ENCODE peak calls at places on chromosome 22, in eight cellular contexts. J is GM23248, E is HCT116, R is neural progenitor cell, I is hepatocyte, U is OCI-LY7, G is GM23338, O is SK-N-SH. B is an unnamed sample.
A peak's percentile ranks its signal among the peaks of the same experiment; 100 is the strongest.

GRCh38 chr22:17781319-17782031 is 7.2 kb upstream of the BID start:
- DNase-seq in E (no peak), R (no peak), I (peak; percentile 71), G (no peak), O (peak; percentile 57), U (peak; percentile 60), J (peak; percentile 93), B (peak; percentile 25)

GRCh38 chr22:27748355-27749168 is 53.0 kb downstream of the MN1 start:
- DNase-seq in R (peak; percentile 66), I (peak; percentile 29), U (no peak), O (no peak), E (no peak), G (peak; percentile 74), J (peak; percentile 87), B (no peak)

GRCh38 chr22:29765905-29766631 is 739 bp downstream of the ZMAT5 start:
- DNase-seq in E (no peak), I (peak; percentile 61), J (peak; percentile 36), U (peak; percentile 43), O (peak; percentile 39), R (no peak), G (no peak), B (no peak)

GRCh38 chr22:25823276-25823675 is 81.3 kb downstream of the MYO18B start:
- DNase-seq in G (no peak), J (no peak), I (no peak), O (no peak), E (no peak), U (no peak), R (no peak), B (no peak)

GRCh38 chr22:49968313-49968830 is 7.8 kb downstream of the PIM3 start:
- DNase-seq in E (no peak), G (no peak), J (no peak), O (peak; percentile 33), U (no peak), I (peak; percentile 23), R (no peak), B (no peak)

GRCh38 chr22:38755155-38755910 is 465 bp downstream of the SUN2 start:
- DNase-seq in R (peak; percentile 91), O (peak; percentile 80), J (peak; percentile 91), G (peak; percentile 66), E (no peak), I (peak; percentile 93), U (peak; percentile 50), B (peak; percentile 66)

GRCh38 chr22:23569291-23569690 is 10.8 kb downstream of the IGLL1 start:
- DNase-seq in O (no peak), R (no peak), I (no peak), J (no peak), G (no peak), U (no peak), E (no peak), B (no peak)

GRCh38 chr22:27213766-27214581 is 556.6 kb downstream of the MIAT start:
- DNase-seq in O (no peak), R (no peak), G (no peak), U (no peak), I (no peak), E (no peak), J (peak; percentile 33), B (no peak)

GRCh38 chr22:38706101-38706884 is 549 bp downstream of the GTPBP1 start:
- DNase-seq in E (no peak), G (peak; percentile 38), R (peak; percentile 64), O (peak; percentile 64), U (peak; percentile 20), I (peak; percentile 62), J (peak; percentile 71), B (no peak)

GRCh38 chr22:32103648-32104326 is 55.3 kb downstream of the C22orf42 start:
- DNase-seq in J (peak; percentile 43), E (peak; percentile 15), I (no peak), R (no peak), O (peak; percentile 42), G (peak; percentile 21), U (peak; percentile 11), B (peak; percentile 37)

GRCh38 chr22:30204742-30205111 is 41.8 kb downstream of the LIF start:
- DNase-seq in R (no peak), J (peak; percentile 93), E (no peak), O (peak; percentile 80), U (no peak), I (peak; percentile 67), G (no peak), B (no peak)

GRCh38 chr22:43955883-43956286 is 643 bp downstream of the SAMM50 start:
- DNase-seq in G (peak; percentile 21), E (no peak), R (no peak), U (peak; percentile 63), J (peak; percentile 57), O (no peak), I (no peak), B (no peak)

GRCh38 chr22:35074583-35074982 is 8.6 kb downstream of the ISX start:
- DNase-seq in O (no peak), E (no peak), U (no peak), G (no peak), J (no peak), R (no peak), I (no peak), B (no peak)

GRCh38 chr22:45285431-45286058 is 796 bp downstream of the UPK3A start:
- DNase-seq in E (no peak), I (peak; percentile 48), J (no peak), R (peak; percentile 64), U (no peak), O (no peak), G (peak; percentile 80), B (no peak)
- TF ChIP-seq EZH2phosphoT487 in E (no peak), I (no peak), J (no peak), R (no peak), U (no peak), O (no peak), G (no peak), B (no peak)

GRCh38 chr22:45211848-45212247 is 28.8 kb downstream of the KIAA0930 start:
- DNase-seq in O (no peak), E (no peak), U (no peak), J (peak; percentile 87), G (no peak), R (no peak), I (no peak), B (no peak)
- TF ChIP-seq EZH2phosphoT487 in O (no peak), E (no peak), U (no peak), J (no peak), G (no peak), R (no peak), I (no peak), B (no peak)

GRCh38 chr22:20114506-20115475 is 1.1 kb upstream of the RANBP1 start:
- DNase-seq in J (no peak), O (no peak), R (no peak), E (no peak), G (no peak), I (no peak), U (no peak), B (no peak)
- TF ChIP-seq EZH2phosphoT487 in J (no peak), O (no peak), R (no peak), E (no peak), G (no peak), I (no peak), U (no peak), B (no peak)

GRCh38 chr22:19957445-19957844 is 15.8 kb upstream of the TXNRD2 start:
- DNase-seq in R (no peak), O (peak; percentile 32), I (no peak), G (no peak), J (no peak), E (no peak), U (no peak), B (no peak)

GRCh38 chr22:19958083-19959042 is 16.7 kb upstream of the TXNRD2 start:
- DNase-seq in J (peak; percentile 85), G (no peak), O (no peak), R (no peak), I (no peak), U (no peak), E (no peak), B (no peak)

GRCh38 chr22:19960491-19961200 is 19.0 kb upstream of the TXNRD2 start:
- DNase-seq in G (no peak), U (no peak), E (no peak), R (no peak), O (peak; percentile 8), J (no peak), I (no peak), B (no peak)

GRCh38 chr22:19959587-19960490 is 18.2 kb upstream of the TXNRD2 start:
- DNase-seq in J (no peak), O (peak; percentile 13), R (no peak), E (no peak), I (no peak), G (no peak), U (no peak), B (no peak)

GRCh38 chr22:19959043-19959586 is 17.5 kb upstream of the TXNRD2 start:
- DNase-seq in U (no peak), G (peak; percentile 99), O (peak; percentile 32), J (peak; percentile 77), I (peak; percentile 96), E (peak; percentile 65), R (peak; percentile 99), B (no peak)
- TF ChIP-seq EZH2phosphoT487 in U (no peak), G (no peak), O (no peak), J (no peak), I (no peak), E (no peak), R (no peak), B (no peak)

DNA sequence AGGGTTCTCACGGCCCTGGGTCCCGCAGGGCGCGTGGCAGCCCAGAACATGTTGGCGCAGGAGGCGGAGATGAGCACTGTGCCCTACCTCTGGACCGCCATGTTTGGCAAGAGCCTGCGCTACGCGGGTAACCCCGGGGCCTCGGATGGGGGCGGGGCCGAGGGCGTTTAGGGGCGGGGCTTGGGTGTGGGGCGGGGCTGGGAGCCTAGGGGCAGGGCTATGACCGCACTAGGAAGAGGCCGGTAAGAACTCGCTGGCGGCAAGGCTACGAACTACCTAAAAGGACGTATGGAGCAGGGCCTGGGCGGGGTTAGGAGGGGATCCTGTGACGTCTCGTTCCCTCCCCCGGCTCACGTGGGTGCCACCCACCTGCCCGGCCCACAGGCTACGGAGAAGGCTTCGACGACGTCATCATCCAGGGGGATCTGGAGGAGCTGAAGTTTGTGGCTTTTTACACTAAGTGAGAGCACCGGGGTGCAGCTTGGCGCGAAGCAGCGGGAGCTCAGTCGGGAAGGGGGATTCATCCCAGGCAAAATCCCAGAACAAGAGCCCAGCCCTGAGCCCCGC is 2.8 kb upstream of the LZTR1 start:
- DNase-seq in G (peak; percentile 100), I (peak; percentile 91), U (no peak), E (no peak), J (peak; percentile 74), O (peak; percentile 70), R (peak; percentile 95), B (no peak)
- TF ChIP-seq EZH2phosphoT487 in G (no peak), I (no peak), U (no peak), E (no peak), J (no peak), O (no peak), R (no peak), B (no peak)

DNA sequence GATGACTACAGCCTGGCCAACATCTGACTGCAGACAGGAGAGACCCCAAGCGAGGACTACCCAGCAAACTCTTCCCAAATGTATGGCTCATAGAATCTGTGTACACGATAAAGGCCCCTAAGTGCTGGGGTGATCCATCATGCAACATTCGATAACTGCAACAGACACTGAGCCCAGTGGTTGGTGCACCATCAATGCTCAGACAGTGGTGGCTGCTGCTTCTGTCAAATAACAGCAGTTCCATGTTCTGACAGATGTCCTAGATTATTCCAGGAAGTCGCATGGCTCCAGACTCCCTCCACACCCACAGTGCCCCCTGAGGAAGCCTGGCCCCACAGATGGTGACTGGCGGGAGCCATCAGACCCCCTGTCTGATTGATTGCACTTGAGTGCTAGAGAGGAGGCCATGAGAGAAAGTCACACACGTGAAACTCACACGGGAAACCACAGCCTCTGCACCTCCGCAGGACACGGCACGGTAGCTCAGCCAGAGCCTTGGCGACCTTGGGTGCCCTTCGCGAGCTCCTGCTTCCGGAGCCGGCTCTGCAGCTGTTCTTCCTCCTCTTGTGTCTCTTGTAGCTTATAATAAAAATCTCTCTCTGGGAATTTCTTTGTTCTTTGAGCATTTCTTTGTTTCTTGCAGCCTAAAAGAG is 1156.0 kb downstream of the TBC1D22A start:
- DNase-seq in O (no peak), E (no peak), J (no peak), I (no peak), U (peak; percentile 94), R (no peak), G (no peak), B (no peak)
- TF ChIP-seq EZH2phosphoT487 in O (no peak), E (no peak), J (no peak), I (no peak), U (no peak), R (no peak), G (no peak), B (no peak)

B was measured in PC-3.